ENCODE peak calls at places on chromosome 6, in ten cellular contexts. One of them, this sample, is unnamed.

GRCh38 chr6:7136859-7137334 is 29.1 kb downstream of the RREB1 start:
- DNase-seq in WTC11: no peak
- DNase-seq in omental fat pad: no peak
- DNase-seq in right lobe of liver: no peak
- DNase-seq in tibial artery: no peak
- DNase-seq in CD4-positive, alpha-beta T cell: no peak
- DNase-seq in astrocyte of the spinal cord: no peak
- DNase-seq in GM13976: peak
- DNase-seq in left ventricle myocardium inferior: no peak
- DNase-seq in heart right ventricle: no peak
- DNase-seq in this sample: no peak

GRCh38 chr6:2376429-2377355 is 131.3 kb upstream of the GMDS start:
- DNase-seq in WTC11: no peak
- DNase-seq in omental fat pad: no peak
- DNase-seq in right lobe of liver: no peak
- DNase-seq in tibial artery: peak
- DNase-seq in CD4-positive, alpha-beta T cell: no peak
- DNase-seq in astrocyte of the spinal cord: peak
- DNase-seq in GM13976: no peak
- DNase-seq in left ventricle myocardium inferior: no peak
- DNase-seq in heart right ventricle: no peak
- DNase-seq in this sample: no peak

GRCh38 chr6:37602360-37602759 is 95.3 kb downstream of the MDGA1 start:
- DNase-seq in WTC11: no peak
- DNase-seq in omental fat pad: no peak
- DNase-seq in right lobe of liver: no peak
- DNase-seq in tibial artery: no peak
- DNase-seq in CD4-positive, alpha-beta T cell: no peak
- DNase-seq in astrocyte of the spinal cord: no peak
- DNase-seq in GM13976: no peak
- DNase-seq in left ventricle myocardium inferior: no peak
- DNase-seq in heart right ventricle: no peak
- DNase-seq in this sample: no peak

GRCh38 chr6:150142304-150142656 is 564 bp upstream of the PPP1R14C start:
- DNase-seq in WTC11: no peak
- DNase-seq in omental fat pad: no peak
- DNase-seq in right lobe of liver: no peak
- DNase-seq in tibial artery: no peak
- DNase-seq in CD4-positive, alpha-beta T cell: no peak
- DNase-seq in astrocyte of the spinal cord: no peak
- DNase-seq in GM13976: no peak
- DNase-seq in left ventricle myocardium inferior: no peak
- DNase-seq in heart right ventricle: no peak
- DNase-seq in this sample: no peak

GRCh38 chr6:7500737-7501282 is 40.7 kb upstream of the DSP start:
- DNase-seq in WTC11: no peak
- DNase-seq in omental fat pad: no peak
- DNase-seq in right lobe of liver: no peak
- DNase-seq in tibial artery: no peak
- DNase-seq in CD4-positive, alpha-beta T cell: no peak
- DNase-seq in astrocyte of the spinal cord: no peak
- DNase-seq in GM13976: no peak
- DNase-seq in left ventricle myocardium inferior: no peak
- DNase-seq in heart right ventricle: no peak
- DNase-seq in this sample: no peak

GRCh38 chr6:90574610-90575009 is 12.3 kb downstream of the MAP3K7 start:
- DNase-seq in WTC11: no peak
- DNase-seq in omental fat pad: no peak
- DNase-seq in right lobe of liver: no peak
- DNase-seq in tibial artery: no peak
- DNase-seq in CD4-positive, alpha-beta T cell: no peak
- DNase-seq in astrocyte of the spinal cord: peak
- DNase-seq in GM13976: no peak
- DNase-seq in left ventricle myocardium inferior: no peak
- DNase-seq in heart right ventricle: no peak
- DNase-seq in this sample: no peak

GRCh38 chr6:165702669-165703068 is 39.6 kb upstream of the PDE10A start:
- DNase-seq in WTC11: no peak
- DNase-seq in omental fat pad: no peak
- DNase-seq in right lobe of liver: no peak
- DNase-seq in tibial artery: no peak
- DNase-seq in CD4-positive, alpha-beta T cell: no peak
- DNase-seq in astrocyte of the spinal cord: no peak
- DNase-seq in GM13976: no peak
- DNase-seq in left ventricle myocardium inferior: no peak
- DNase-seq in heart right ventricle: no peak
- DNase-seq in this sample: no peak

GRCh38 chr6:85126448-85127178 is 323.3 kb upstream of the NT5E start:
- DNase-seq in WTC11: peak
- DNase-seq in omental fat pad: no peak
- DNase-seq in right lobe of liver: peak
- DNase-seq in tibial artery: peak
- DNase-seq in CD4-positive, alpha-beta T cell: no peak
- DNase-seq in astrocyte of the spinal cord: peak
- DNase-seq in GM13976: peak
- DNase-seq in left ventricle myocardium inferior: peak
- DNase-seq in heart right ventricle: no peak
- DNase-seq in this sample: no peak

GRCh38 chr6:119096683-119097310 is 18.3 kb upstream of the FAM184A start:
- DNase-seq in WTC11: no peak
- DNase-seq in omental fat pad: no peak
- DNase-seq in right lobe of liver: peak
- DNase-seq in tibial artery: peak
- DNase-seq in CD4-positive, alpha-beta T cell: no peak
- DNase-seq in astrocyte of the spinal cord: peak
- DNase-seq in GM13976: no peak
- DNase-seq in left ventricle myocardium inferior: peak
- DNase-seq in heart right ventricle: peak
- DNase-seq in this sample: no peak

GRCh38 chr6:76682842-76683241 is 610.4 kb upstream of the IMPG1 start:
- DNase-seq in WTC11: no peak
- DNase-seq in omental fat pad: no peak
- DNase-seq in right lobe of liver: no peak
- DNase-seq in tibial artery: no peak
- DNase-seq in CD4-positive, alpha-beta T cell: no peak
- DNase-seq in astrocyte of the spinal cord: peak
- DNase-seq in GM13976: no peak
- DNase-seq in left ventricle myocardium inferior: no peak
- DNase-seq in heart right ventricle: no peak
- DNase-seq in this sample: no peak

GRCh38 chr6:129586815-129587214 is 123.2 kb downstream of the ARHGAP18 start:
- DNase-seq in WTC11: no peak
- DNase-seq in omental fat pad: no peak
- DNase-seq in right lobe of liver: no peak
- DNase-seq in tibial artery: no peak
- DNase-seq in CD4-positive, alpha-beta T cell: no peak
- DNase-seq in astrocyte of the spinal cord: peak
- DNase-seq in GM13976: no peak
- DNase-seq in left ventricle myocardium inferior: no peak
- DNase-seq in heart right ventricle: no peak
- DNase-seq in this sample: no peak

GRCh38 chr6:110039996-110040383 is 61.9 kb downstream of the GPR6 start:
- DNase-seq in WTC11: peak
- DNase-seq in omental fat pad: no peak
- DNase-seq in right lobe of liver: no peak
- DNase-seq in tibial artery: no peak
- DNase-seq in CD4-positive, alpha-beta T cell: peak
- DNase-seq in astrocyte of the spinal cord: peak
- DNase-seq in GM13976: peak
- DNase-seq in left ventricle myocardium inferior: no peak
- DNase-seq in heart right ventricle: no peak
- DNase-seq in this sample: peak

GRCh38 chr6:127790571-127790970 is 110.3 kb downstream of the THEMIS start:
- DNase-seq in WTC11: no peak
- DNase-seq in omental fat pad: no peak
- DNase-seq in right lobe of liver: no peak
- DNase-seq in tibial artery: no peak
- DNase-seq in CD4-positive, alpha-beta T cell: no peak
- DNase-seq in astrocyte of the spinal cord: no peak
- DNase-seq in GM13976: no peak
- DNase-seq in left ventricle myocardium inferior: no peak
- DNase-seq in heart right ventricle: no peak
- DNase-seq in this sample: no peak

GRCh38 chr6:24191346-24191745 is 65.3 kb downstream of the NRSN1 start:
- DNase-seq in WTC11: no peak
- DNase-seq in omental fat pad: no peak
- DNase-seq in right lobe of liver: no peak
- DNase-seq in tibial artery: no peak
- DNase-seq in CD4-positive, alpha-beta T cell: no peak
- DNase-seq in astrocyte of the spinal cord: no peak
- DNase-seq in GM13976: no peak
- DNase-seq in left ventricle myocardium inferior: no peak
- DNase-seq in heart right ventricle: no peak
- DNase-seq in this sample: no peak

DNA sequence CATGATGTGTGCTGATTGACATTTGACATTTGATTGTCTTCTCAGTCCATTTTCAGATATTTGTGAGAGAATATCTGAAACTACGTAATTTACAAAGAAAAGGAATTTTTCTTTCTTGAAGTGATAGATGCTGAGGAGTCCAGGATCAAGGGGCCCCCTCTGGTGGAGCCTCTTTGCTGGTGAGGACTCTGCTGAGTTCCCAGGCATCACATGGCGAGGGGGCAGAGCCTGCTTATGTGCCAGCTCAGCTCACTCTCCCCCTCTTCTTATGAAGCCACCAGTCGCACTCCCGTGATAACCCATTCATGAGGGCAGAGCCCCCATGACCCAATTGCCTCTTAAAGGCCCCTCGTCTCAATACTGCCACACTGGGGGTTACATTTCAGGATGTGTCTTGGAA is 91.3 kb downstream of the RPP40 start:
- DNase-seq in WTC11: no peak
- DNase-seq in omental fat pad: no peak
- DNase-seq in right lobe of liver: no peak
- DNase-seq in tibial artery: no peak
- DNase-seq in CD4-positive, alpha-beta T cell: no peak
- DNase-seq in astrocyte of the spinal cord: no peak
- DNase-seq in GM13976: no peak
- DNase-seq in left ventricle myocardium inferior: no peak
- DNase-seq in heart right ventricle: no peak
- DNase-seq in this sample: no peak
- TF ChIP-seq CTCF in WTC11: no peak
- TF ChIP-seq CTCF in omental fat pad: no peak
- TF ChIP-seq CTCF in right lobe of liver: no peak
- TF ChIP-seq CTCF in tibial artery: no peak
- TF ChIP-seq CTCF in CD4-positive, alpha-beta T cell: no peak
- TF ChIP-seq CTCF in astrocyte of the spinal cord: no peak
- TF ChIP-seq CTCF in GM13976: no peak
- TF ChIP-seq CTCF in left ventricle myocardium inferior: no peak
- TF ChIP-seq CTCF in heart right ventricle: no peak
- TF ChIP-seq CTCF in this sample: no peak

DNA sequence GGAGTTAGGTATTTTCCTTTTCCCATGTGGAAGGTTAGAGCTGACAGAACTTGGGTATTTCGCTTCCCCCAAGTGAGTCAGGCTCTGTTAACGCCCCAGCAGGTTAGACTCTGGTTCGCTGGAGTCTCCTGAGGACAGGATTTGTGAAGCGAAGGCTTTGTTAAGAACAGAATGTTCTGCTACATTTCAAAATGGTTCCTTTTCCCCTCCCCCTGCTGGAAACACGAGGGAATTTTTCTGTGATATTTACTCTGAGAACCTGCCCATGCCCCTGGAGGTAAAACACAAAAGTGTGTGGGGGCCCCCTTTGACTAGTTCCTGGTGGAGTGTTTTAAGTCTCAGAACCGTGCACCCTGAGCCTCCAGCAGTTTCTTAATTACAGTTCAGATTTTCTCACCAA is 731.4 kb upstream of the CITED2 start:
- DNase-seq in WTC11: peak
- DNase-seq in omental fat pad: no peak
- DNase-seq in right lobe of liver: no peak
- DNase-seq in tibial artery: no peak
- DNase-seq in CD4-positive, alpha-beta T cell: no peak
- DNase-seq in astrocyte of the spinal cord: peak
- DNase-seq in GM13976: no peak
- DNase-seq in left ventricle myocardium inferior: no peak
- DNase-seq in heart right ventricle: no peak
- DNase-seq in this sample: no peak
- TF ChIP-seq CTCF in WTC11: no peak
- TF ChIP-seq CTCF in omental fat pad: no peak
- TF ChIP-seq CTCF in right lobe of liver: peak
- TF ChIP-seq CTCF in tibial artery: peak
- TF ChIP-seq CTCF in CD4-positive, alpha-beta T cell: no peak
- TF ChIP-seq CTCF in astrocyte of the spinal cord: peak
- TF ChIP-seq CTCF in GM13976: no peak
- TF ChIP-seq CTCF in left ventricle myocardium inferior: peak
- TF ChIP-seq CTCF in heart right ventricle: peak
- TF ChIP-seq CTCF in this sample: no peak

GRCh38 chr6:31713991-31714684 is 1.0 kb upstream of the LY6G6D start:
- DNase-seq in WTC11: no peak
- DNase-seq in omental fat pad: no peak
- DNase-seq in right lobe of liver: no peak
- DNase-seq in tibial artery: no peak
- DNase-seq in CD4-positive, alpha-beta T cell: no peak
- DNase-seq in astrocyte of the spinal cord: no peak
- DNase-seq in GM13976: no peak
- DNase-seq in left ventricle myocardium inferior: no peak
- DNase-seq in heart right ventricle: no peak
- DNase-seq in this sample: no peak

GRCh38 chr6:31713465-31713864 is 1.7 kb upstream of the LY6G6D start:
- DNase-seq in WTC11: no peak
- DNase-seq in omental fat pad: no peak
- DNase-seq in right lobe of liver: no peak
- DNase-seq in tibial artery: no peak
- DNase-seq in CD4-positive, alpha-beta T cell: no peak
- DNase-seq in astrocyte of the spinal cord: no peak
- DNase-seq in GM13976: no peak
- DNase-seq in left ventricle myocardium inferior: no peak
- DNase-seq in heart right ventricle: no peak
- DNase-seq in this sample: no peak

GRCh38 chr6:31710490-31711219 is 4.0 kb downstream of the LY6G6F start:
- DNase-seq in WTC11: no peak
- DNase-seq in omental fat pad: no peak
- DNase-seq in right lobe of liver: no peak
- DNase-seq in tibial artery: no peak
- DNase-seq in CD4-positive, alpha-beta T cell: no peak
- DNase-seq in astrocyte of the spinal cord: no peak
- DNase-seq in GM13976: no peak
- DNase-seq in left ventricle myocardium inferior: no peak
- DNase-seq in heart right ventricle: no peak
- DNase-seq in this sample: no peak

GRCh38 chr6:31711233-31711632 is 3.9 kb upstream of the LY6G6D start:
- DNase-seq in WTC11: no peak
- DNase-seq in omental fat pad: no peak
- DNase-seq in right lobe of liver: peak
- DNase-seq in tibial artery: no peak
- DNase-seq in CD4-positive, alpha-beta T cell: no peak
- DNase-seq in astrocyte of the spinal cord: no peak
- DNase-seq in GM13976: no peak
- DNase-seq in left ventricle myocardium inferior: no peak
- DNase-seq in heart right ventricle: no peak
- DNase-seq in this sample: no peak

GRCh38 chr6:31712296-31712695 is 2.9 kb upstream of the LY6G6D start:
- DNase-seq in WTC11: no peak
- DNase-seq in omental fat pad: no peak
- DNase-seq in right lobe of liver: no peak
- DNase-seq in tibial artery: no peak
- DNase-seq in CD4-positive, alpha-beta T cell: peak
- DNase-seq in astrocyte of the spinal cord: no peak
- DNase-seq in GM13976: no peak
- DNase-seq in left ventricle myocardium inferior: no peak
- DNase-seq in heart right ventricle: peak
- DNase-seq in this sample: no peak
- TF ChIP-seq CTCF in WTC11: no peak
- TF ChIP-seq CTCF in omental fat pad: no peak
- TF ChIP-seq CTCF in right lobe of liver: peak
- TF ChIP-seq CTCF in tibial artery: peak
- TF ChIP-seq CTCF in CD4-positive, alpha-beta T cell: no peak
- TF ChIP-seq CTCF in astrocyte of the spinal cord: no peak
- TF ChIP-seq CTCF in GM13976: no peak
- TF ChIP-seq CTCF in left ventricle myocardium inferior: peak
- TF ChIP-seq CTCF in heart right ventricle: peak
- TF ChIP-seq CTCF in this sample: no peak

GRCh38 chr6:158496700-158497099 is 63.2 kb upstream of the TMEM181 start:
- DNase-seq in WTC11: no peak
- DNase-seq in omental fat pad: no peak
- DNase-seq in right lobe of liver: no peak
- DNase-seq in tibial artery: no peak
- DNase-seq in CD4-positive, alpha-beta T cell: no peak
- DNase-seq in astrocyte of the spinal cord: no peak
- DNase-seq in GM13976: no peak
- DNase-seq in left ventricle myocardium inferior: no peak
- DNase-seq in heart right ventricle: no peak
- DNase-seq in this sample: no peak
- TF ChIP-seq CTCF in WTC11: no peak
- TF ChIP-seq CTCF in omental fat pad: no peak
- TF ChIP-seq CTCF in right lobe of liver: no peak
- TF ChIP-seq CTCF in tibial artery: no peak
- TF ChIP-seq CTCF in CD4-positive, alpha-beta T cell: no peak
- TF ChIP-seq CTCF in astrocyte of the spinal cord: no peak
- TF ChIP-seq CTCF in GM13976: no peak
- TF ChIP-seq CTCF in left ventricle myocardium inferior: no peak
- TF ChIP-seq CTCF in heart right ventricle: no peak
- TF ChIP-seq CTCF in this sample: no peak

This sample was measured in natural killer cell.